ENCODE peak calls at places on chromosomes 16 and 17, in five cellular contexts. W, V, I, O and K are unnamed samples.

GRCh38 chr17:6755731-6756184 is at the start of gene XAF1:
- DNase-seq in W (peak), V (peak), O (peak), I (peak), K (peak)

GRCh38 chr17:15432807-15433547 is 34.4 kb downstream of the CDRT4 start:
- DNase-seq in I (no peak), O (no peak), V (no peak), W (no peak), K (no peak)

GRCh38 chr17:45221081-45221996 is at the start of gene FMNL1:
- DNase-seq in V (no peak), O (peak), W (no peak), I (peak), K (peak)

GRCh38 chr17:9232591-9233270 is 211.4 kb downstream of the NTN1 start:
- DNase-seq in V (no peak), O (peak), W (no peak), I (no peak), K (no peak)

GRCh38 chr17:59851431-59852375 is 41.0 kb downstream of the TUBD1 start:
- DNase-seq in V (peak), W (no peak), O (peak), I (no peak), K (no peak)

GRCh38 chr16:72679856-72680255 is 368.1 kb downstream of the ZFHX3 start:
- DNase-seq in V (no peak), I (no peak), W (no peak), O (no peak), K (no peak)

GRCh38 chr16:7577588-7577987 is 244.9 kb downstream of the RBFOX1 start:
- DNase-seq in W (no peak), I (no peak), V (no peak), O (no peak), K (no peak)

GRCh38 chr16:1787056-1787321 is 4.2 kb downstream of the NUBP2 start:
- DNase-seq in I (no peak), V (no peak), W (no peak), O (no peak), K (no peak)

GRCh38 chr16:56682703-56683397 is 580 bp downstream of the MT1X start:
- DNase-seq in I (no peak), O (peak), V (no peak), W (no peak), K (no peak)

GRCh38 chr17:57215317-57215716 is 41.0 kb upstream of the MSI2 start:
- DNase-seq in V (no peak), W (no peak), O (no peak), I (no peak), K (no peak)

GRCh38 chr17:77424585-77425344 is 284.0 kb downstream of the SEC14L1 start:
- DNase-seq in O (peak), I (no peak), W (no peak), V (peak), K (no peak)

GRCh38 chr17:4175921-4176802 is 33.2 kb downstream of the CYB5D2 start:
- DNase-seq in W (no peak), I (peak), O (no peak), V (no peak), K (peak)